ENCODE peak calls at places on chromosomes 3 and 15, in five cellular contexts. U is adrenal gland, Y is cardiac muscle cell, G is pancreas, W is vagina. P is an unnamed sample.

GRCh38 chr3:11096266-11097135 is 57.8 kb upstream of the HRH1 start:
- DNase-seq in W (no peak), G (peak; percentile 25), U (peak; percentile 84), Y (peak; percentile 79), P (peak; percentile 65)

GRCh38 chr3:126835472-126836219 is 131.6 kb downstream of the CHCHD6 start:
- DNase-seq in G (no peak), W (peak; percentile 56), Y (no peak), U (no peak), P (no peak)

GRCh38 chr3:124812291-124813265 is 74.6 kb downstream of the ITGB5 start:
- DNase-seq in U (no peak), Y (no peak), G (no peak), W (peak; percentile 94), P (peak; percentile 83)

GRCh38 chr3:187006884-187007630 is 76.7 kb downstream of the ST6GAL1 start:
- DNase-seq in U (no peak), G (no peak), Y (no peak), W (peak; percentile 34), P (no peak)

GRCh38 chr15:58332676-58333400 is 99.0 kb upstream of the LIPC start:
- DNase-seq in G (peak; percentile 10), Y (no peak), W (no peak), U (no peak), P (no peak)

GRCh38 chr3:147381610-147382009 is 24.7 kb downstream of the ZIC4 start:
- DNase-seq in G (no peak), U (no peak), W (no peak), Y (no peak), P (no peak)

GRCh38 chr3:159499031-159499793 is 489.4 kb upstream of the IL12A start:
- DNase-seq in U (no peak), G (no peak), Y (no peak), W (no peak), P (no peak)

GRCh38 chr15:65049418-65049840 is 4.2 kb downstream of the SLC51B start:
- DNase-seq in W (peak; percentile 93), U (peak; percentile 94), Y (peak; percentile 96), G (peak; percentile 88), P (peak; percentile 93)

DNA sequence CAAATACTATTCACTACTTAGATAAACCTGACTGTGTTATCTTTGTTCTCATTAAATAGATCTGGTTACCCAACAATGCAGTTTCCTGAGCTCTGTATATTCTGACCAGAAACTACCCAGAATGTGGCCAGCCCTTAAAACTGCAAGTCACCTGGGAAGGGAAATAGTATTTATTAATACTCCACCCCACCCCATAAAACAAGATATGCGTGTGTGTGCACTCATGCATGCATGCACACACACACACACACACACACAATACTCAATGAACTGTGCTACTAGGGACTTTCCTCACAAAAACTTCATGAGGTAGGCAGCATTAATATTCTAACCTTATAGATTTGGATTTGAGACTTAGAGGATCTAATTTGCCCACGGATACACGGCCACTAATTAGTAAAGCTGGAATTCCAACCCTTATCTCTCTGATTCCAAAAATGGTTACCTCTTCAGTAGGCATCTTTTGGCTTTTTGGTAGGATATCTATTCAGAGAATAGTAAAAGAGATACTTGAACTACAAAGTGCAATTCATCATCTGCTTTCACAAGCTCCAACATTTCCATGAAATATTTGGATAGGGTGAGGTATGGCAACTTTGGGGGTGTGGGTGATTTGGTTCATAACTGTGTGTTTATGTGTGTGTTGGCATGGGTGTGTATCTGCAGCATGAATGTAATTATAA is 197.0 kb upstream of the CFAP20DC start:
- DNase-seq in W (no peak), G (no peak), U (no peak), Y (no peak), P (no peak)
- H3K27ac ChIP-seq in W (no peak overlapping the region), G (no peak overlapping the region), U (no peak overlapping the region), Y (no peak overlapping the region), P (no peak overlapping the region)

DNA sequence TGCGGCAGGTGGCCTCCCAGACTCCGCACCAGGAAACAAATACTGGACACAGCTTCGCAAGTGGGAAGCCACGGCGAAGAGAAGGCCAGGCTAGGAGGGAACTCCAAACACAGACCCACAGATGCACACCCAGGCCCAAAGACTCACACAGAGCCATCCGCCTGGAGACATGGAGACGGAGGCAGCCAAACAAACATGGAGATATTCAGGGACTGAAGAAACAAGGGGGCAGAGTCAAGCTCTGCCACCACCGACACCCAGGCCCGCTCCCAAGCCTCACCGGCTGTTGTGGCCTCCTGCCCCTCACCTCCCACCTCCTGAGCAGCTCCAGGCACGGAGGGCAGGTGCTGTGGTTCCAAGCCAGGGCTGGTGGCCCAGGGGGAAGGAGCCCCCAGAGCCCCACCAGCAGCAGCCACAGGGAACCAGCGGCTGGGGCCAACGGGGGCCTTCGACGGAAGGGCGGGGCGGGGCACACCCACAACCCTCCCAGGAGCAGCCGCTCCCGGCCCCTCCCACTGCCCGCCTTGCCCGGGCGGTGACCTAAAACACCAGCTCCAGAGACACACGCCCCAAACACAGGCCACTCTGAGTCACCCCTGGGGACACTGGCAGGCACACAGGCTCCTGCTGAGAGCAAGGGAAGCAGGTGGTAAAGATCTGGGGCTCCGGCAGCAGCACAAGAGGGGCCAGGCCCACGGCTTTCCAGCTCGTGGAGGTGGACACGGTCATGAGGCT is 31.9 kb downstream of the TNK2 start:
- DNase-seq in Y (no peak), U (no peak), W (no peak), G (no peak), P (no peak)
- H3K4me3 ChIP-seq in Y (no peak overlapping the region), U (no peak overlapping the region), W (no peak overlapping the region), G (no peak overlapping the region), P (no peak overlapping the region)

GRCh38 chr15:95024388-95024787 is 793.0 kb downstream of the MCTP2 start:
- DNase-seq in G (no peak), Y (peak; percentile 49), U (no peak), W (no peak), P (no peak)
- TF ChIP-seq CTCF in G (no peak), Y (peak; percentile 62), U (no peak), W (no peak), P (peak; percentile 19)

GRCh38 chr3:14518432-14518802 is 21.7 kb downstream of the GRIP2 start:
- DNase-seq in G (no peak), Y (no peak), W (no peak), U (no peak), P (no peak)
- H3K27ac ChIP-seq in G (no peak overlapping the region), Y (no peak overlapping the region), W (no peak overlapping the region), U (no peak overlapping the region), P (peak overlapping the region; percentile 34)

DNA sequence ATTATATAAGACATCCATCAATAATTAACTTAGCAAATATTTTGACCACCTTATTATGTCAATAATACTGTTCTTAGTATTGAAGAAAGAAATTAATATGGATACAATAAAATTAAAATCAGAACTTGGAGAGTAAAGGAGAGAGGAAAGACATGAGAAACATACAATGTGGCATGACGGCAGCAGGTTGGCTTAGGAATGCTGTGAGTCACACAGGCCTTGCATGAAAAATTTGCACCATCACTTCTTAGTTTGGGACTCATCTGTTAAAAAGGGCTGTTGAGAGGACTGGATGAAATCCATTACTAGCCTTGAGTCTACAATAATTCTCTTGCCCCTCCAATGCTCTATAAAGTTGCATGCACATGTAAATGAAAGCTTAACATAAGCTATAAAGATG is 880.8 kb downstream of the ROBO1 start:
- DNase-seq in G (no peak), W (no peak), Y (no peak), U (peak; percentile 19), P (no peak)
- H3K4me3 ChIP-seq in G (no peak overlapping the region), W (no peak overlapping the region), Y (no peak overlapping the region), U (no peak overlapping the region), P (no peak overlapping the region)

GRCh38 chr3:143190101-143190500 is 70.5 kb downstream of the CHST2 start:
- DNase-seq in Y (no peak), U (no peak), W (no peak), G (no peak), P (no peak)
- TF ChIP-seq CTCF in Y (no peak), U (no peak), W (no peak), G (no peak), P (no peak)

DNA sequence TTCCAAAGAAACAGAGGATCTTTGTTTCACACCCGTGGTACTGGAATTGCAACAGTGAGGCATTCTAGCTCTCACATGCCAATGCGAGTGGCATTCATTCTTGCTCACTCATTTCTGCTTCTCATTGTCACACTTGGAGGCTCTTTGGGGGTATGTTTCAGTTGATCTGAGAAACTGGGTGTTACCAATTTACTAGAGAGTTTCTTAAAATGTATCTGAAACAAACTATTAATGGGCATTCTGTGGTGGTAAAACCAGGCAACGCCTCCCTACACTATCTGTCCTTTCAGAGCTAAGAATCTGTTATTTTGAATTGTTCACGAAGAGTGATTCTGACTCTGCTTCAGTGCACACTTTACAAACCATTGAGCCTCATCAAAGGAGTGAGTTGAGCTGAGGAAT is 140.6 kb upstream of the BHLHE40 start:
- DNase-seq in Y (no peak), U (no peak), G (no peak), W (no peak), P (no peak)
- H3K27ac ChIP-seq in Y (no peak overlapping the region), U (no peak overlapping the region), G (no peak overlapping the region), W (no peak overlapping the region), P (no peak overlapping the region)

GRCh38 chr15:74420193-74420905 is 13.4 kb downstream of the SEMA7A start:
- DNase-seq in U (peak; percentile 85), G (peak; percentile 23), W (no peak), Y (no peak), P (no peak)

GRCh38 chr15:74421302-74422245 is 12.2 kb downstream of the SEMA7A start:
- DNase-seq in W (no peak), U (no peak), Y (no peak), G (no peak), P (no peak)

GRCh38 chr15:74422723-74423442 is 10.9 kb downstream of the SEMA7A start:
- DNase-seq in Y (peak; percentile 21), G (no peak), U (no peak), W (no peak), P (no peak)

GRCh38 chr15:74423443-74424257 is 10.1 kb downstream of the SEMA7A start:
- DNase-seq in U (no peak), G (no peak), W (no peak), Y (no peak), P (no peak)

GRCh38 chr15:74422370-74422722 is 11.4 kb downstream of the SEMA7A start:
- DNase-seq in W (no peak), G (no peak), U (no peak), Y (peak; percentile 27), P (no peak)
- H3K4me3 ChIP-seq in W (no peak overlapping the region), G (no peak overlapping the region), U (no peak overlapping the region), Y (no peak overlapping the region), P (no peak overlapping the region)

P was measured in heart left ventricle.